ENCODE peak calls at places on chromosomes 3 and 15, in six cellular contexts. S is hepatocyte; J is CD8-positive, alpha-beta memory T cell; X is breast epithelium; G is cardiac muscle cell; A is stomach. Q is an unnamed sample.

GRCh38 chr3:168063122-168063521 is 32.6 kb downstream of the GOLIM4 start:
- DNase-seq in S (no peak), J (no peak), X (no peak), G (no peak), A (no peak), Q (no peak)

GRCh38 chr3:53729130-53729529 is 117.1 kb downstream of the CHDH start:
- DNase-seq in S (no peak), J (no peak), X (no peak), G (no peak), A (no peak), Q (no peak)

GRCh38 chr15:33200903-33201302 is 6.4 kb upstream of the FMN1 start:
- DNase-seq in S (no peak), J (no peak), X (no peak), G (no peak), A (no peak), Q (no peak)

GRCh38 chr3:62990704-62991413 is 115.6 kb upstream of the CADPS start:
- DNase-seq in S (no peak), J (no peak), X (no peak), G (no peak), A (no peak), Q (no peak)

GRCh38 chr3:9420850-9421549 is 23.6 kb downstream of the SETD5 start:
- DNase-seq in S (no peak), J (no peak), X (no peak), G (no peak), A (no peak), Q (peak)

GRCh38 chr3:51478630-51479029 is 21.2 kb downstream of the DCAF1 start:
- DNase-seq in S (no peak), J (no peak), X (no peak), G (no peak), A (no peak), Q (no peak)

GRCh38 chr15:85910796-85911195 is 116.1 kb upstream of the KLHL25 start:
- DNase-seq in S (peak), J (no peak), X (peak), G (no peak), A (peak), Q (peak)

GRCh38 chr3:127984241-127984975 is 67.8 kb upstream of the SEC61A1 start:
- DNase-seq in S (no peak), J (no peak), X (peak), G (no peak), A (no peak), Q (no peak)

GRCh38 chr15:75065467-75065850 is 42.1 kb downstream of the PPCDC start:
- DNase-seq in S (peak), J (no peak), X (no peak), G (no peak), A (no peak), Q (no peak)

GRCh38 chr3:128554100-128554464 is 61.1 kb upstream of the GATA2 start:
- DNase-seq in S (no peak), J (no peak), X (no peak), G (no peak), A (no peak), Q (no peak)

GRCh38 chr15:58378241-58379085 is 53.3 kb upstream of the LIPC start:
- DNase-seq in S (no peak), J (no peak), X (no peak), G (no peak), A (no peak), Q (no peak)

GRCh38 chr3:40719660-40720287 is 195.0 kb downstream of the ZNF621 start:
- DNase-seq in S (peak), J (no peak), X (peak), G (peak), A (no peak), Q (peak)

GRCh38 chr3:59327324-59327939 is 277.6 kb upstream of the CFAP20DC start:
- DNase-seq in S (no peak), J (no peak), X (no peak), G (no peak), A (no peak), Q (no peak)

GRCh38 chr3:45957606-45958005 is 14.3 kb downstream of the CXCR6 start:
- DNase-seq in S (no peak), J (no peak), X (no peak), G (no peak), A (no peak), Q (no peak)

GRCh38 chr3:27080126-27080525 is 289.1 kb downstream of the NEK10 start:
- DNase-seq in S (no peak), J (no peak), X (no peak), G (no peak), A (no peak), Q (no peak)

GRCh38 chr15:86837631-86838030 is 758.0 kb downstream of the AGBL1 start:
- DNase-seq in S (no peak), J (no peak), X (no peak), G (no peak), A (no peak), Q (no peak)

GRCh38 chr3:5162102-5162501 is 25.4 kb upstream of the EDEM1 start:
- DNase-seq in S (no peak), J (no peak), X (no peak), G (no peak), A (no peak), Q (no peak)

GRCh38 chr3:57582470-57583168 is 14.5 kb downstream of the ARF4 start:
- DNase-seq in S (peak), J (no peak), X (peak), G (no peak), A (no peak), Q (no peak)

GRCh38 chr3:9721015-9721697 is 10.4 kb upstream of the BRPF1 start:
- DNase-seq in S (no peak), J (no peak), X (no peak), G (no peak), A (no peak), Q (no peak)

GRCh38 chr15:56824174-56824573 is 90.9 kb upstream of the ZNF280D start:
- DNase-seq in S (no peak), J (no peak), X (no peak), G (no peak), A (no peak), Q (no peak)

GRCh38 chr3:142858043-142858442 is 30.8 kb downstream of the PCOLCE2 start:
- DNase-seq in S (no peak), J (no peak), X (no peak), G (no peak), A (no peak), Q (no peak)

GRCh38 chr3:55969634-55970033 is 482.5 kb upstream of the WNT5A start:
- DNase-seq in S (no peak), J (no peak), X (no peak), G (no peak), A (no peak), Q (no peak)

GRCh38 chr3:32421991-32422859 is 30.6 kb downstream of the CMTM7 start:
- DNase-seq in S (no peak), J (no peak), X (peak), G (no peak), A (peak), Q (peak)

GRCh38 chr3:78258798-78259197 is 1218.9 kb downstream of the ROBO2 start:
- DNase-seq in S (no peak), J (no peak), X (no peak), G (no peak), A (no peak), Q (no peak)

DNA sequence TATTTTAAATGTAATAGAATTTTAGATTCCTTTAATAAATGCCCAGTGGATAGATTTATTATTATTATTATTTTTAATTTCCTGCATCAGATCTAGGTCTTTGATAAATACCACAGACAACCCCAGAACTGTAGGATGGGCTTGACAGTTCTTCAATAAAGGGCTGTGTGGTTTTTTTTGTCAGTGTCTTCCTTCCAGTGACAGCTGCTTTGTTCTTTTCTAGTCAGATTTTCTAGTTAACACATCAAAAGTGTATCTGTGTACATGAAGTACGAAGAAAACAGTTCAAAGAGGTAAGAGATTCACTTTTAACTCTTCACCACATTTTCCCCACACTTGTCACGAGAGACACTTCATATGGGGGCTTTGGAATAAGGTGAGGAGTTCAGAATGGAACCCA is 120.4 kb downstream of the SAMMSON start:
- DNase-seq in S (no peak), J (no peak), X (no peak), G (no peak), A (no peak), Q (no peak)
- H3K4me3 ChIP-seq in S (no peak), J (no peak), X (no peak), G (no peak), A (no peak), Q (no peak)

DNA sequence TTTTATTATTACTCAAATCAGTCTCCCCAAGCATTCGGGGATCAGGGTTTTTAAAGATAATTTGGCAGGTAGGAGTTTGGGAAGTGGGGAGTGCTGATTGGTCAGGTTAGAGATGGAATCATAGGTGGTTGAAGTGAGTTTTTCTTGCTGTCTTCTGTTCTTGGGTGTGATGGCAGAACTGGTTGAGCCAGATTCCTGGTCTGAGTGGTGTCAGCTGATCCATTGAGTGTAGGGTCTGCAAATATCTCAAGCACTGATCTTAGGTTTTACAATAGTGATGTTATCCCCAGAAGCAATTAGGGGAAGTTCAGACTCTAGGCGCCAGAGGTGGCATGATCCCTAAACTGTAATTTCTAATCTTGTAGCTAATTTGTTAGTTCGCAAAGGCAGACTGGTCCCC is 20.6 kb upstream of the TRANK1 start:
- DNase-seq in S (peak), J (no peak), X (no peak), G (no peak), A (no peak), Q (no peak)
- H3K27ac ChIP-seq in S (peak), J (no peak), X (no peak), G (peak), A (no peak), Q (no peak)

DNA sequence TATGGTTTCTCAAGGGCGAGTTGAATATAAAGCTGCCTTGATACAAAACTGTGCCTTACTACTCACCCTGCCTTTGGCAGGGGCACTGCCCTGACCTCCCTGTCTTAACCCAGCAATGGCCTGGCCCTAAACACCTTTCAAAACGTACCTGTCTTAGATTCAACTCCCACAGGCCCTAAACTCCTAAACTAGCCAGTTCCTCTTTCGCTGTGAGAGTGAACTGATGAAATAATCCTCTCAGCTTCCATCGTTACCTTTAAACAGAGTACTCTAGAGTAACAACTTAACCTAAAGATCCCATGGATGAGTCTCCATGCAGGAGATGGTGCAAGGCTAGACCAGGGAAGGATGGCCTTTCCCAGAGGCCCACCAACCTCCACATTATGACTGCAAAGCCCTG is 133.0 kb upstream of the THBS1 start:
- DNase-seq in S (no peak), J (no peak), X (no peak), G (no peak), A (no peak), Q (no peak)
- H3K4me3 ChIP-seq in S (no peak), J (no peak), X (no peak), G (no peak), A (no peak), Q (no peak)

GRCh38 chr3:138898708-138899107 is 48.2 kb downstream of the FOXL2 start:
- DNase-seq in S (no peak), J (no peak), X (no peak), G (no peak), A (no peak), Q (peak)

GRCh38 chr3:138902166-138902565 is 44.8 kb downstream of the FOXL2 start:
- DNase-seq in S (no peak), J (no peak), X (no peak), G (no peak), A (no peak), Q (no peak)

GRCh38 chr3:138898301-138898700 is 48.6 kb downstream of the FOXL2 start:
- DNase-seq in S (no peak), J (no peak), X (no peak), G (peak), A (no peak), Q (peak)

GRCh38 chr3:138901579-138901978 is 45.4 kb downstream of the FOXL2 start:
- DNase-seq in S (no peak), J (no peak), X (no peak), G (no peak), A (no peak), Q (no peak)

GRCh38 chr3:138899592-138899991 is 47.3 kb downstream of the FOXL2 start:
- DNase-seq in S (no peak), J (no peak), X (no peak), G (no peak), A (no peak), Q (no peak)
- H3K27ac ChIP-seq in S (no peak), J (no peak), X (no peak), G (no peak), A (peak), Q (no peak)

Q was measured in small intestine.